ENCODE peak calls at places on chromosomes 11 and 22, in six cellular contexts. One of them, this sample, is unnamed.

GRCh38 chr22:35629406-35630234 is 12.5 kb upstream of the MB start:
- DNase-seq in frontal cortex: no peak
- DNase-seq in astrocyte: peak
- DNase-seq in lower lobe of right lung: peak
- DNase-seq in lung: peak
- DNase-seq in ovary: peak
- DNase-seq in this sample: peak

GRCh38 chr11:68438658-68439259 is 21.8 kb upstream of the PPP6R3 start:
- DNase-seq in lung: no peak
- DNase-seq in frontal cortex: no peak
- DNase-seq in astrocyte: no peak
- DNase-seq in lower lobe of right lung: no peak
- DNase-seq in ovary: no peak
- DNase-seq in this sample: no peak

GRCh38 chr22:27116295-27116694 is 458.9 kb downstream of the MIAT start:
- DNase-seq in frontal cortex: no peak
- DNase-seq in ovary: no peak
- DNase-seq in astrocyte: peak
- DNase-seq in lower lobe of right lung: no peak
- DNase-seq in lung: no peak
- DNase-seq in this sample: no peak

GRCh38 chr11:89660234-89660633 is 49.9 kb upstream of the TRIM77 start:
- DNase-seq in lung: no peak
- DNase-seq in frontal cortex: no peak
- DNase-seq in lower lobe of right lung: no peak
- DNase-seq in astrocyte: no peak
- DNase-seq in ovary: no peak
- DNase-seq in this sample: no peak

GRCh38 chr11:23013509-23013908 is 153.2 kb upstream of the CCDC179 start:
- DNase-seq in ovary: no peak
- DNase-seq in lung: no peak
- DNase-seq in astrocyte: no peak
- DNase-seq in frontal cortex: no peak
- DNase-seq in lower lobe of right lung: no peak
- DNase-seq in this sample: no peak

GRCh38 chr11:5809122-5809519 is 397 bp downstream of the OR52N2 start:
- DNase-seq in lung: no peak
- DNase-seq in ovary: no peak
- DNase-seq in lower lobe of right lung: no peak
- DNase-seq in frontal cortex: no peak
- DNase-seq in astrocyte: no peak
- DNase-seq in this sample: no peak

GRCh38 chr11:35717043-35717442 is 54.5 kb downstream of the TRIM44 start:
- DNase-seq in lung: no peak
- DNase-seq in frontal cortex: no peak
- DNase-seq in lower lobe of right lung: no peak
- DNase-seq in astrocyte: no peak
- DNase-seq in ovary: no peak
- DNase-seq in this sample: no peak

GRCh38 chr11:69644071-69644961 is 3.4 kb downstream of the CCND1 start:
- DNase-seq in frontal cortex: peak
- DNase-seq in astrocyte: peak
- DNase-seq in lung: peak
- DNase-seq in ovary: peak
- DNase-seq in lower lobe of right lung: peak
- DNase-seq in this sample: peak

GRCh38 chr11:46357483-46357936 is 10.2 kb downstream of the DGKZ start:
- DNase-seq in lung: no peak
- DNase-seq in astrocyte: no peak
- DNase-seq in frontal cortex: no peak
- DNase-seq in lower lobe of right lung: no peak
- DNase-seq in ovary: no peak
- DNase-seq in this sample: peak

GRCh38 chr22:37618072-37618656 is 9.5 kb downstream of the GGA1 start:
- DNase-seq in lung: no peak
- DNase-seq in ovary: no peak
- DNase-seq in frontal cortex: no peak
- DNase-seq in lower lobe of right lung: no peak
- DNase-seq in astrocyte: no peak
- DNase-seq in this sample: no peak

GRCh38 chr11:127013550-127013949 is 13.0 kb upstream of the KIRREL3 start:
- DNase-seq in frontal cortex: no peak
- DNase-seq in lung: no peak
- DNase-seq in astrocyte: no peak
- DNase-seq in lower lobe of right lung: no peak
- DNase-seq in ovary: no peak
- DNase-seq in this sample: no peak

GRCh38 chr11:62340269-62340901 is 3.1 kb downstream of the ASRGL1 start:
- DNase-seq in frontal cortex: peak
- DNase-seq in ovary: peak
- DNase-seq in astrocyte: peak
- DNase-seq in lower lobe of right lung: peak
- DNase-seq in lung: peak
- DNase-seq in this sample: peak

GRCh38 chr11:117199061-117199915 is at the start of gene TAGLN:
- DNase-seq in ovary: peak
- DNase-seq in lower lobe of right lung: peak
- DNase-seq in frontal cortex: peak
- DNase-seq in lung: peak
- DNase-seq in astrocyte: peak
- DNase-seq in this sample: peak

GRCh38 chr11:75262436-75262835 is 21.9 kb downstream of the TPBGL start:
- DNase-seq in lower lobe of right lung: no peak
- DNase-seq in ovary: peak
- DNase-seq in frontal cortex: no peak
- DNase-seq in lung: no peak
- DNase-seq in astrocyte: no peak
- DNase-seq in this sample: no peak

GRCh38 chr11:70176940-70177689 is 26.0 kb upstream of the FADD start:
- DNase-seq in ovary: no peak
- DNase-seq in frontal cortex: no peak
- DNase-seq in lung: no peak
- DNase-seq in astrocyte: no peak
- DNase-seq in lower lobe of right lung: peak
- DNase-seq in this sample: peak

GRCh38 chr22:38327396-38327795 is 10.2 kb upstream of the CSNK1E start:
- DNase-seq in lung: no peak
- DNase-seq in ovary: no peak
- DNase-seq in astrocyte: no peak
- DNase-seq in lower lobe of right lung: no peak
- DNase-seq in frontal cortex: no peak
- DNase-seq in this sample: no peak

GRCh38 chr11:113103932-113104331 is 142.7 kb downstream of the NCAM1 start:
- DNase-seq in frontal cortex: no peak
- DNase-seq in astrocyte: no peak
- DNase-seq in lower lobe of right lung: no peak
- DNase-seq in lung: no peak
- DNase-seq in ovary: no peak
- DNase-seq in this sample: no peak

GRCh38 chr11:1755344-1756023 is 5.1 kb upstream of the IFITM10 start:
- DNase-seq in astrocyte: no peak
- DNase-seq in lower lobe of right lung: peak
- DNase-seq in ovary: no peak
- DNase-seq in lung: no peak
- DNase-seq in frontal cortex: no peak
- DNase-seq in this sample: no peak

GRCh38 chr11:1877211-1878133 is 14.2 kb downstream of the PRR33 start:
- DNase-seq in lung: no peak
- DNase-seq in lower lobe of right lung: peak
- DNase-seq in ovary: peak
- DNase-seq in frontal cortex: no peak
- DNase-seq in astrocyte: no peak
- DNase-seq in this sample: peak

GRCh38 chr11:68425866-68426380 is 34.6 kb upstream of the PPP6R3 start:
- DNase-seq in ovary: no peak
- DNase-seq in astrocyte: no peak
- DNase-seq in lower lobe of right lung: no peak
- DNase-seq in lung: no peak
- DNase-seq in frontal cortex: no peak
- DNase-seq in this sample: no peak

GRCh38 chr11:426851-427250 is 12.1 kb upstream of the SIGIRR start:
- DNase-seq in lung: no peak
- DNase-seq in lower lobe of right lung: no peak
- DNase-seq in frontal cortex: no peak
- DNase-seq in astrocyte: no peak
- DNase-seq in ovary: no peak
- DNase-seq in this sample: no peak

GRCh38 chr11:43788394-43788793 is 92.2 kb upstream of the ALKBH3 start:
- DNase-seq in lower lobe of right lung: no peak
- DNase-seq in frontal cortex: no peak
- DNase-seq in lung: no peak
- DNase-seq in ovary: no peak
- DNase-seq in astrocyte: no peak
- DNase-seq in this sample: no peak

GRCh38 chr11:113265343-113265742 is 49.0 kb upstream of the TTC12 start:
- DNase-seq in lung: no peak
- DNase-seq in astrocyte: no peak
- DNase-seq in frontal cortex: no peak
- DNase-seq in ovary: no peak
- DNase-seq in lower lobe of right lung: no peak
- DNase-seq in this sample: no peak

This sample was measured in stomach.